ENCODE peak calls at places on chromosomes 13 and 19, in seven cellular contexts. F, S, J, W, N, B and Q are unnamed samples.
A peak's percentile ranks its signal among the peaks of the same experiment; 100 is the strongest.

GRCh38 chr19:7497292-7497691 is 8.5 kb upstream of the PEX11G start:
- DNase-seq in F (no peak), S (no peak), J (no peak), W (no peak), N (no peak), B (no peak), Q (no peak)

GRCh38 chr13:84433024-84433423 is 550.8 kb upstream of the SLITRK1 start:
- DNase-seq in F (no peak), S (no peak), J (no peak), W (no peak), N (peak; percentile 83), B (no peak), Q (no peak)

GRCh38 chr13:76723551-76724232 is 162.5 kb downstream of the KCTD12 start:
- DNase-seq in F (peak; percentile 25), S (no peak), J (no peak), W (no peak), N (peak; percentile 89), B (no peak), Q (no peak)

GRCh38 chr13:107244241-107244640 is 676.3 kb upstream of the ARGLU1 start:
- DNase-seq in F (no peak), S (no peak), J (no peak), W (no peak), N (no peak), B (no peak), Q (no peak)

GRCh38 chr19:11405846-11406643 is 13.1 kb downstream of the RGL3 start:
- DNase-seq in F (no peak), S (no peak), J (no peak), W (no peak), N (no peak), B (no peak), Q (no peak)

GRCh38 chr19:3360494-3361383 is 5.6 kb upstream of the NFIC start:
- DNase-seq in F (peak; percentile 78), S (peak; percentile 77), J (peak; percentile 94), W (peak; percentile 12), N (no peak), B (no peak), Q (no peak)

GRCh38 chr19:38063921-38064320 is 156.9 kb downstream of the SIPA1L3 start:
- DNase-seq in F (no peak), S (no peak), J (no peak), W (no peak), N (no peak), B (no peak), Q (no peak)

GRCh38 chr19:29483944-29484581 is 41.7 kb upstream of the VSTM2B start:
- DNase-seq in F (no peak), S (no peak), J (peak; percentile 41), W (no peak), N (no peak), B (no peak), Q (no peak)

GRCh38 chr19:53195265-53195879 is 2.2 kb upstream of the ZNF665 start:
- DNase-seq in F (peak; percentile 81), S (peak; percentile 84), J (peak; percentile 87), W (peak; percentile 87), N (peak; percentile 81), B (no peak), Q (no peak)

GRCh38 chr13:24071423-24072075 is 89.0 kb upstream of the SPATA13 start:
- DNase-seq in F (no peak), S (no peak), J (no peak), W (no peak), N (peak; percentile 48), B (no peak), Q (no peak)

GRCh38 chr19:738509-739128 is 12.3 kb upstream of the MISP start:
- DNase-seq in F (no peak), S (peak; percentile 88), J (peak; percentile 49), W (no peak), N (no peak), B (no peak), Q (peak; percentile 58)

GRCh38 chr13:40197936-40198335 is 468.5 kb downstream of the FOXO1 start:
- DNase-seq in F (no peak), S (no peak), J (no peak), W (no peak), N (no peak), B (no peak), Q (no peak)

GRCh38 chr13:67238277-67238859 is 8.2 kb upstream of the PCDH9 start:
- DNase-seq in F (no peak), S (no peak), J (no peak), W (peak; percentile 60), N (peak; percentile 36), B (no peak), Q (no peak)

GRCh38 chr13:39284801-39285388 is 246.6 kb downstream of the NHLRC3 start:
- DNase-seq in F (no peak), S (no peak), J (no peak), W (no peak), N (peak; percentile 1), B (no peak), Q (no peak)

GRCh38 chr19:16588089-16588823 is 16.0 kb upstream of the SLC35E1 start:
- DNase-seq in F (no peak), S (peak; percentile 47), J (no peak), W (peak; percentile 95), N (peak; percentile 19), B (no peak), Q (no peak)

GRCh38 chr13:110339263-110339662 is 32.2 kb downstream of the COL4A2 start:
- DNase-seq in F (no peak), S (no peak), J (no peak), W (no peak), N (no peak), B (no peak), Q (no peak)

DNA sequence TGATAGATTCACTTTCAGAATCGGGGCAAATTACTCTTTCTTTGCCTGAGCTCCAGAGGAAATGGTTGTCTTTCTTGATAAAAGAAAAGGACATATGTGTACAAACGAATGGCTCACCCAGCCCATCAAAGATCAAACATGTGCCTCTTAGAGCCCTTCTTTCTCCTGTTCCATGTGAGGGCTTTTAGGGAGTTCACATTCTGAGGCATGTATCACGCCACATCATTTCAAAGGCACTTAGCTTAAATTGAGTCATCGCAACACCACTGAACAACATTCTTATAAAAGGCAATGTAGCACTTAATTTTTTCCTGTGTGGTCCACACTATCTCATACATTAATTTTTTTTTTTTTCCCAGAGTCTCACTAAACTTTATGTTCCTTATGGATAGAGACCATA is 521.0 kb downstream of the SUCLA2 start:
- DNase-seq in F (no peak), S (no peak), J (no peak), W (no peak), N (peak; percentile 96), B (no peak), Q (no peak)
- H3K4me3 ChIP-seq in F (no peak overlapping the region), S (no peak overlapping the region), J (no peak overlapping the region), W (no peak overlapping the region), N (peak overlapping the region; percentile 36), B (no peak overlapping the region), Q (no peak overlapping the region)

GRCh38 chr19:35261356-35262100 is 7.2 kb upstream of the USF2 start:
- DNase-seq in F (no peak), S (peak; percentile 14), J (peak; percentile 54), W (no peak), N (no peak), B (no peak), Q (peak; percentile 24)

GRCh38 chr19:35257113-35257461 is 8.3 kb downstream of the LSR start:
- DNase-seq in F (no peak), S (no peak), J (peak; percentile 63), W (no peak), N (no peak), B (no peak), Q (no peak)

GRCh38 chr19:35262101-35262761 is 6.5 kb upstream of the USF2 start:
- DNase-seq in F (no peak), S (peak; percentile 18), J (peak; percentile 59), W (no peak), N (no peak), B (no peak), Q (peak; percentile 38)

GRCh38 chr19:35264281-35265125 is 4.3 kb upstream of the USF2 start:
- DNase-seq in F (no peak), S (no peak), J (peak; percentile 46), W (no peak), N (no peak), B (no peak), Q (peak; percentile 29)

GRCh38 chr19:35260694-35261304 is 8.0 kb upstream of the USF2 start:
- DNase-seq in F (no peak), S (peak; percentile 8), J (peak; percentile 35), W (no peak), N (no peak), B (no peak), Q (no peak)
- H3K4me1 ChIP-seq in F (no peaks in the 10 kb centered on the region), S (no peaks in the 10 kb centered on the region), J (peaks cover 7% of the 10 kb centered on the region), W (peaks cover 22% of the 10 kb centered on the region), N (no peaks in the 10 kb centered on the region), B (peaks cover 3% of the 10 kb centered on the region), Q (no peaks in the 10 kb centered on the region)

DNA sequence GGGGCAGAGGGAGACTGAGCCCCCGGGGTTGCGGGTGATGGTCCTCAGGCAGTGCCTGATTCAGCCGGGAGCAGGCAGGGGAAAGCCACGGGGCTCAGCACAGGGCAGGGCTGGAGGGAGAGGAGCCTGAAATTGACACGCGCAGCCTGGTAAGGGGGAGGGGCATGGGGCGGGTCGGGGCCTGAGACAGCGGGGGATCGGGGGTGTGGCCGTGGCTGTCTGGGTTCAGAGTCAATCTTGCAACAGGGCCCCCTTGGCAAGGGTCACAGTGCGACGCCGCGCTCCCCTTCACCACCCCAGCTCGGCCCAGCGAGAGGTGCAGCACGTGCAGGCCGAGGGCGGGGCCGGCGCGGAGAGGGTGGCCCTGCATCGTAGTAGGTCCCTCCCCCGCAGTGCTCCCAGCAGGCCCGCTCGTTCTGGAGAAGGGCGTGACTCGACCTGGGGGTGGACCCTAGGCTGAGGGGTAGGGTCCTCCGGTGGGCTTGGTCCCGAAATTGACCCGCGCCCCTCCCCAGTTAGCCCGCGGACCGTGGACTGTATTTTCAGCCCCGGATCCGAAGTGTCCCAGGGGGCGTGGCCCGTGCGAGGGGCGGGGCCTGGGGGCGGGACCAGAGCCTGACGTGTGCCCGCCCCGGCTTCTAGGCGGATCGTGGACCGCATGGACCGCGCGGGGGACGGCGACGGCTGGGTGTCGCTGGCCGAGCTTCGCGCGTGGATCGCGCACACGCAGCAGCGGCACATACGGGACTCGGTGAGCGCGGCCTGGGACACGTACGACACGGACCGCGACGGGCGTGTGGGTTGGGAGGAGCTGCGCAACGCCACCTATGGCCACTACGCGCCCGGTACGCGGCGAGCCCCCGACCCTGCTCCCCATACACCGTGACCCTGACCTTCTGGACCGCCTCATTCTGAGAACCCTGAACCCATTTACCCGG is 6.0 kb downstream of the RCN3 start:
- DNase-seq in F (peak; percentile 78), S (peak; percentile 61), J (peak; percentile 88), W (peak; percentile 82), N (peak; percentile 28), B (peak; percentile 28), Q (no peak)
- TF ChIP-seq CTCF in F (no peak), S (no peak), J (no peak), W (peak; percentile 72), N (no peak), B (peak; percentile 54), Q (peak; percentile 39)

DNA sequence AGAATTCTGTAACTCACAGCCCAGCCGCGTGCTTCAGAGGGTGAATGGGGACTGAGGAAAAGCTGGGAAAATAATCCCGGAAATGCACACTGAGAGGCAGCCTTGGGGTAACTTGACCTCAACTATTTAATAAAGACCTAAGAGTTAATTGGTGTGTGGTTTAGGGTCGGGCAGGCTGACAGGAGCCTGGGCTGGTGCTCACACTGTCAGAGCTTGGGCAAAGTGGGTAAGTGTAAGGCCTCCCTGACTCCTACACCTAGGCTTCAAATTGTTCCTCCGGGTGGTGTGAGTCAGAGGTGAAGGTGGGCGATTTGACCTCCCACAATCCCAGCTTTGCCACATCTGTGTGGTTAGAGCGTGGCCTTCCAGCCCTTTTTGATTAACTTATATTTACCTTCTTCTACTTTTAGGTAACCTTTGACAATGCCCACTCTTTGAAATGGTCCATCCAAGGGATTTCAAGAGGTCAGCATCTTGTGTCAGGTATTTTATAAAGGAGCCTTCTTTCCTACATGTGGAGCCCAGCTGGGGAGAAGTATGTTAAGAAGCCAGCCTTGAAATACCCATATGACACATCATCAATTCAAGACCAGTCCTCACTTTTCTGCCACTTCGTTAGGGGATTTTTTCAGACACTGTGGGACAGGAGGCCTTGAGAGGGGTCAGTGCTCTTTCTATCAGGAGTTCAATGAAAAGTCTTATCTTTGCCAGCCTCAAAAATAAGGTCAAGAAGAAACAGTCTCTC is 114.2 kb downstream of the NUFIP1 start:
- DNase-seq in F (no peak), S (no peak), J (no peak), W (no peak), N (no peak), B (no peak), Q (no peak)
- H3K4me3 ChIP-seq in F (no peak overlapping the region), S (no peak overlapping the region), J (no peak overlapping the region), W (no peak overlapping the region), N (no peak overlapping the region), B (no peak overlapping the region), Q (no peak overlapping the region)